ENCODE peak calls at places on chromosomes 12 and 14, in five cellular contexts. Y is Peyer's patch, J is HCT116, Z is progenitor cell of endocrine pancreas, T is fibroblast of the aortic adventitia. C is an unnamed sample.
A peak's percentile ranks its signal among the peaks of the same experiment; 100 is the strongest.

GRCh38 chr14:105797546-105797945 is 271.2 kb downstream of the TMEM121 start:
- DNase-seq in Y (no peak), J (no peak), Z (no peak), T (no peak), C (no peak)

GRCh38 chr14:21264025-21264801 is 5.0 kb downstream of the HNRNPC start:
- DNase-seq in Y (no peak), J (no peak), Z (no peak), T (peak; percentile 80), C (peak; percentile 54)

GRCh38 chr14:95527392-95528002 is 7.4 kb upstream of the GLRX5 start:
- DNase-seq in Y (peak; percentile 83), J (no peak), Z (no peak), T (peak; percentile 92), C (peak; percentile 49)

GRCh38 chr14:101417434-101417833 is 143.9 kb upstream of the DIO3 start:
- DNase-seq in Y (no peak), J (no peak), Z (no peak), T (no peak), C (no peak)

GRCh38 chr12:85779768-85780167 is 56.4 kb downstream of the RASSF9 start:
- DNase-seq in Y (no peak), J (no peak), Z (no peak), T (no peak), C (no peak)

GRCh38 chr14:21287166-21287565 is 7.3 kb downstream of the RPGRIP1 start:
- DNase-seq in Y (no peak), J (no peak), Z (no peak), T (no peak), C (no peak)

GRCh38 chr12:39626033-39626814 is 6.6 kb upstream of the ABCD2 start:
- DNase-seq in Y (no peak), J (no peak), Z (no peak), T (no peak), C (no peak)

GRCh38 chr12:131463165-131463564 is 247.7 kb upstream of the SFSWAP start:
- DNase-seq in Y (no peak), J (no peak), Z (no peak), T (no peak), C (no peak)

GRCh38 chr14:92340071-92340470 is 17.1 kb downstream of the SLC24A4 start:
- DNase-seq in Y (no peak), J (no peak), Z (no peak), T (no peak), C (no peak)

GRCh38 chr12:1056390-1056789 is 65.4 kb downstream of the ERC1 start:
- DNase-seq in Y (no peak), J (no peak), Z (no peak), T (no peak), C (no peak)

GRCh38 chr14:23302290-23303225 is at the start of gene PPP1R3E:
- DNase-seq in Y (peak; percentile 96), J (no peak), Z (peak; percentile 57), T (peak; percentile 34), C (peak; percentile 83)

GRCh38 chr12:110807640-110808039 is 39.1 kb upstream of the CCDC63 start:
- DNase-seq in Y (no peak), J (no peak), Z (no peak), T (no peak), C (no peak)

GRCh38 chr12:94969424-94969823 is 34.1 kb downstream of the NDUFA12 start:
- DNase-seq in Y (no peak), J (no peak), Z (no peak), T (no peak), C (no peak)

GRCh38 chr14:68407838-68408237 is 385.0 kb downstream of the ZFP36L1 start:
- DNase-seq in Y (no peak), J (no peak), Z (no peak), T (no peak), C (no peak)

GRCh38 chr12:41576925-41577324 is 388.8 kb downstream of the PDZRN4 start:
- DNase-seq in Y (no peak), J (no peak), Z (no peak), T (no peak), C (no peak)

GRCh38 chr12:111271674-111272418 is 97.0 kb downstream of the PHETA1 start:
- DNase-seq in Y (no peak), J (peak; percentile 4), Z (no peak), T (peak; percentile 7), C (no peak)

GRCh38 chr14:34873591-34874385 is 1.4 kb downstream of the BAZ1A start:
- DNase-seq in Y (peak; percentile 94), J (peak; percentile 54), Z (peak; percentile 53), T (no peak), C (peak; percentile 90)

GRCh38 chr12:110244372-110244771 is 36.7 kb upstream of the ATP2A2 start:
- DNase-seq in Y (no peak), J (no peak), Z (no peak), T (no peak), C (no peak)

GRCh38 chr14:67167420-67168109 is 21.7 kb upstream of the GARIN2 start:
- DNase-seq in Y (no peak), J (no peak), Z (no peak), T (peak; percentile 37), C (no peak)

GRCh38 chr12:6946033-6946919 is 2.5 kb downstream of the C12orf57 start:
- DNase-seq in Y (peak; percentile 95), J (peak; percentile 96), Z (peak; percentile 99), T (no peak), C (peak; percentile 69)

DNA sequence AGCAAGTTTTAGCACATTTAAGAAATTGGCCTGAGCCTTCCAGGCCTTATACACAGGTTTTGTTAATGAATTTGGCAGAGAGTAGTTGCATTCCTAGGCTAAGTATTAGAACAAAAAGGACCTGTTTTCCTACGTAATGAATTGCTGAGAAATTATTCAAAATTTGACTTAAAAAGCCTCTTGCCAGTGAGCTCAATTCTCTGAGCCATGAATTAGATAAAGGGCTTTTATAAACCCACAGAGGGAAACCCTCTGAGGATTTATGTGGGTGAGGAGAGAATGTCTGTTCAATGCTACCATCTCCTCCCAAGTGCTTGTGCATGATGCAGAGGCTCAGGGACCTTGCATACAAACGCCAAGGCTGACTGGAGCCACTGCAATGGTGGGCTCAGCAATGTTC is 94.5 kb upstream of the PELI2 start:
- DNase-seq in Y (no peak), J (no peak), Z (no peak), T (no peak), C (no peak)
- TF ChIP-seq CTCF in Y (no peak), J (no peak), Z (no peak), T (no peak), C (no peak)

GRCh38 chr14:65769151-65769550 is 356.6 kb downstream of the FUT8 start:
- DNase-seq in Y (no peak), J (no peak), Z (no peak), T (no peak), C (no peak)

GRCh38 chr14:65772901-65773574 is 360.5 kb downstream of the FUT8 start:
- DNase-seq in Y (no peak), J (no peak), Z (no peak), T (peak; percentile 63), C (no peak)

GRCh38 chr14:65770681-65771080 is 358.2 kb downstream of the FUT8 start:
- DNase-seq in Y (no peak), J (no peak), Z (no peak), T (no peak), C (no peak)

GRCh38 chr14:65776193-65776592 is 363.7 kb downstream of the FUT8 start:
- DNase-seq in Y (no peak), J (no peak), Z (no peak), T (peak; percentile 30), C (no peak)

DNA sequence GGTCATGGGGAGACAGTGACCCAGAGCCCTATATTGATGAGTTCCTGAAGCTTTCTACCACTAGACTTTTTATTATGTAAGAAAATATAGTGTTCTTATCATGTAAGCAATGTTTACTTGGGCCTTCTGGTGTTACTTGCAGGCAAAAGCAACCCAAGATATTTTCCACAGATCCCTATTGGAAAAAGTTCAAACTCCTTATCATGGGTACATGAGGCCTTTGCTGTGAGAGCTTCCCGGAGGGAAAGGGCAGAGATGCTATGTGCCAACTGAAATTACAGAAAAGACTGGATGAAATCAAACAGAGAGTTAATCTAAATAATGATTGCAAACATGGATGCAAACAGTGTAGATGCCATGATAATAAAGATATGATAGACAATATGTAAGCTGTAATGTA is 361.5 kb downstream of the FUT8 start:
- DNase-seq in Y (no peak), J (no peak), Z (no peak), T (no peak), C (no peak)
- TF ChIP-seq CTCF in Y (no peak), J (no peak), Z (no peak), T (no peak), C (no peak)

GRCh38 chr14:100124551-100125088 is 34.8 kb downstream of the DEGS2 start:
- DNase-seq in Y (no peak), J (no peak), Z (no peak), T (no peak), C (no peak)
- TF ChIP-seq CTCF in Y (no peak), J (no peak), Z (no peak), T (no peak), C (no peak)

DNA sequence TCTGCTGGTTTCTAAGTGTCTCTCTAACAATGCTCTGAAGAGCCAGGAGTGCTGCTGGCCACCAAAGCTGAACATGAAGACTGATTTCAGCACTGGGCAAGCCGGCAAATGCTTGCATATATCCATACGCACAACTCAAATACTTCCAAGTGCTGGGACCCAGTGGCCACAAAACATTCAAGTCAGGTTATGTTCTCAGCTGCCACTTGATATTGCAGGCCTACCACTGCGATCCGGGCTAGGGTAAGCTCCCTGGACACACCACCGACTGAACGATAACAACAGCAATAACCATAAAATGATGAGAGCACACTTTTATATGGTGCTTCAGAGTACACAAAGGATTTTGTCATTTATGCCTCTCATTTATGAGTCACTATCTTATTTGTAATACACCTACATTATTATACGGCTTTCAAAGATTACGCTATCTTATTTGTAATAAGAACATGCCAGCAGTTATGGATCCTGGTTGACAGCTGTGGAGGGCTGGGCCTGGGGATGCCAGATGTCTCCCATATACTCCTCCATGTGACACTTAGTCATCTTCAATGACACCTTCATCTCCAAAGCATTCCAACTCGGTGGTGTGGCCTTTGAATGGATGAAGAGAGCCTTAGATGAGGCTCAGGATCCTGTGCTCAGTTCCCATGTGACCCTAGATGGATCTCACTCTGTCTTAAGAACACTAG is 35.5 kb downstream of the CRACR2A start:
- DNase-seq in Y (peak; percentile 80), J (no peak), Z (no peak), T (no peak), C (no peak)
- TF ChIP-seq CTCF in Y (no peak), J (no peak), Z (no peak), T (no peak), C (no peak)

GRCh38 chr12:23055004-23055403 is 430.0 kb downstream of the ETNK1 start:
- DNase-seq in Y (no peak), J (peak; percentile 8), Z (peak; percentile 55), T (peak; percentile 15), C (no peak)
- TF ChIP-seq CTCF in Y (no peak), J (peak; percentile 39), Z (peak; percentile 90), T (peak; percentile 48), C (no peak)

DNA sequence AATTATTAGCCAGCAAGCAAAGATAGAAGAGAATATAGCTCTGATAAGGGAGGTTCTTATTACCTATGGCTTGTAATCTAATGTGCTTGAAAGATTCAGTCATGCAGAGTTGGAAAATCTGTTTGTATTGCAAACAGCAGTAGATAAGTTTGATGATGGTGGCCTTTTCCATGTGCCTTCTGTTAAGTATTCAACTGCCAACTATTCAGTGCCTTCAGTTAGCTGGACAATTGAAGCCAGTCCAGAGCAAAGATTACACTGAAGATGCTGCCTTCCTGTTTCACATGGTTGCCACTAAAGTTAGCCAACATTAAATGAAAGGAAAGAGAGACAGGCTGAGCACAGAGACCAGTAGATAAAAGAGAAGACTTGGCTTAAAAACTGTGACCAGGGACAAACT is 92.7 kb upstream of the SLC38A2 start:
- DNase-seq in Y (no peak), J (no peak), Z (no peak), T (no peak), C (no peak)
- TF ChIP-seq CTCF in Y (no peak), J (no peak), Z (no peak), T (no peak), C (no peak)